ENCODE peak calls at places on chromosomes 4 and X, in six cellular contexts. One of them, this sample, is unnamed.

GRCh38 chr4:106497271-106497670 is 128.7 kb upstream of the GIMD1 start:
- DNase-seq in stomach: no peak
- DNase-seq in lower leg skin: no peak
- DNase-seq in NB4: no peak
- DNase-seq in body of pancreas: no peak
- DNase-seq in esophagus squamous epithelium: no peak
- DNase-seq in this sample: no peak

GRCh38 chr4:182224192-182224850 is 18.9 kb upstream of the TENM3 start:
- DNase-seq in lower leg skin: no peak
- DNase-seq in stomach: no peak
- DNase-seq in esophagus squamous epithelium: no peak
- DNase-seq in body of pancreas: no peak
- DNase-seq in NB4: no peak
- DNase-seq in this sample: no peak

GRCh38 chrX:132953358-132953757 is 5.1 kb downstream of the HS6ST2 start:
- DNase-seq in stomach: no peak
- DNase-seq in body of pancreas: peak; percentile 10
- DNase-seq in esophagus squamous epithelium: no peak
- DNase-seq in lower leg skin: no peak
- DNase-seq in NB4: no peak
- DNase-seq in this sample: no peak

GRCh38 chr4:2407991-2408342 is 10.5 kb downstream of the ZFYVE28 start:
- DNase-seq in lower leg skin: no peak
- DNase-seq in body of pancreas: no peak
- DNase-seq in stomach: no peak
- DNase-seq in esophagus squamous epithelium: no peak
- DNase-seq in NB4: no peak
- DNase-seq in this sample: no peak

GRCh38 chr4:108345862-108346530 is 177.3 kb upstream of the LEF1 start:
- DNase-seq in body of pancreas: no peak
- DNase-seq in esophagus squamous epithelium: no peak
- DNase-seq in stomach: no peak
- DNase-seq in NB4: no peak
- DNase-seq in lower leg skin: no peak
- DNase-seq in this sample: no peak

GRCh38 chrX:39261446-39262147 is 460.3 kb downstream of the MID1IP1 start:
- DNase-seq in NB4: peak; percentile 49
- DNase-seq in stomach: no peak
- DNase-seq in esophagus squamous epithelium: no peak
- DNase-seq in body of pancreas: peak; percentile 4
- DNase-seq in lower leg skin: no peak
- DNase-seq in this sample: no peak

GRCh38 chrX:65451663-65452062 is 82.9 kb downstream of the LAS1L start:
- DNase-seq in NB4: peak; percentile 34
- DNase-seq in stomach: no peak
- DNase-seq in esophagus squamous epithelium: no peak
- DNase-seq in lower leg skin: no peak
- DNase-seq in body of pancreas: no peak
- DNase-seq in this sample: no peak

GRCh38 chr4:41540687-41541086 is 2.7 kb downstream of the LIMCH1 start:
- DNase-seq in NB4: no peak
- DNase-seq in body of pancreas: no peak
- DNase-seq in stomach: no peak
- DNase-seq in esophagus squamous epithelium: no peak
- DNase-seq in lower leg skin: no peak
- DNase-seq in this sample: no peak

GRCh38 chr4:137510866-137511265 is 21.4 kb downstream of the PCDH18 start:
- DNase-seq in NB4: peak; percentile 51
- DNase-seq in lower leg skin: no peak
- DNase-seq in esophagus squamous epithelium: no peak
- DNase-seq in stomach: no peak
- DNase-seq in body of pancreas: peak; percentile 40
- DNase-seq in this sample: no peak

GRCh38 chrX:39630344-39630743 is 467.4 kb downstream of the BCOR start:
- DNase-seq in lower leg skin: no peak
- DNase-seq in NB4: no peak
- DNase-seq in esophagus squamous epithelium: no peak
- DNase-seq in body of pancreas: no peak
- DNase-seq in stomach: no peak
- DNase-seq in this sample: no peak

GRCh38 chrX:13711141-13711540 is 22.2 kb downstream of the RAB9A start:
- DNase-seq in esophagus squamous epithelium: no peak
- DNase-seq in stomach: no peak
- DNase-seq in lower leg skin: no peak
- DNase-seq in NB4: no peak
- DNase-seq in body of pancreas: no peak
- DNase-seq in this sample: no peak

GRCh38 chr4:104447346-104447745 is 47.3 kb downstream of the CXXC4 start:
- DNase-seq in NB4: no peak
- DNase-seq in body of pancreas: no peak
- DNase-seq in esophagus squamous epithelium: no peak
- DNase-seq in lower leg skin: no peak
- DNase-seq in stomach: no peak
- DNase-seq in this sample: no peak

GRCh38 chrX:119899125-119899524 is 3.4 kb downstream of the AKAP14 start:
- DNase-seq in esophagus squamous epithelium: no peak
- DNase-seq in body of pancreas: peak; percentile 3
- DNase-seq in NB4: peak; percentile 89
- DNase-seq in lower leg skin: no peak
- DNase-seq in stomach: no peak
- DNase-seq in this sample: no peak

GRCh38 chrX:55187281-55187680 is 32.9 kb upstream of the PAGE5 start:
- DNase-seq in lower leg skin: no peak
- DNase-seq in stomach: no peak
- DNase-seq in body of pancreas: no peak
- DNase-seq in NB4: no peak
- DNase-seq in esophagus squamous epithelium: no peak
- DNase-seq in this sample: no peak

GRCh38 chrX:83469551-83469950 is 38.5 kb upstream of the POU3F4 start:
- DNase-seq in body of pancreas: peak; percentile 13
- DNase-seq in NB4: peak; percentile 37
- DNase-seq in stomach: peak; percentile 25
- DNase-seq in lower leg skin: no peak
- DNase-seq in esophagus squamous epithelium: no peak
- DNase-seq in this sample: no peak

GRCh38 chr4:147093206-147093605 is 147.5 kb upstream of the TTC29 start:
- DNase-seq in NB4: no peak
- DNase-seq in stomach: no peak
- DNase-seq in esophagus squamous epithelium: no peak
- DNase-seq in body of pancreas: no peak
- DNase-seq in lower leg skin: no peak
- DNase-seq in this sample: no peak

GRCh38 chrX:40383969-40384368 is 196.8 kb upstream of the ATP6AP2 start:
- DNase-seq in stomach: no peak
- DNase-seq in esophagus squamous epithelium: no peak
- DNase-seq in body of pancreas: no peak
- DNase-seq in lower leg skin: no peak
- DNase-seq in NB4: no peak
- DNase-seq in this sample: no peak

GRCh38 chrX:154412468-154412867 is 1.1 kb downstream of the TAFAZZIN start:
- DNase-seq in NB4: peak; percentile 71
- DNase-seq in body of pancreas: no peak
- DNase-seq in esophagus squamous epithelium: no peak
- DNase-seq in stomach: no peak
- DNase-seq in lower leg skin: no peak
- DNase-seq in this sample: peak; percentile 69

GRCh38 chrX:115362334-115363095 is 73.0 kb downstream of the LUZP4 start:
- DNase-seq in lower leg skin: no peak
- DNase-seq in esophagus squamous epithelium: no peak
- DNase-seq in body of pancreas: no peak
- DNase-seq in NB4: peak; percentile 12
- DNase-seq in stomach: no peak
- DNase-seq in this sample: no peak

GRCh38 chr4:88219099-88219498 is 60.7 kb upstream of the ABCG2 start:
- DNase-seq in body of pancreas: peak; percentile 8
- DNase-seq in lower leg skin: no peak
- DNase-seq in esophagus squamous epithelium: no peak
- DNase-seq in NB4: peak; percentile 65
- DNase-seq in stomach: no peak
- DNase-seq in this sample: no peak

GRCh38 chr4:68465058-68465457 is 17.8 kb downstream of the TMPRSS11E start:
- DNase-seq in NB4: no peak
- DNase-seq in lower leg skin: no peak
- DNase-seq in stomach: no peak
- DNase-seq in esophagus squamous epithelium: no peak
- DNase-seq in body of pancreas: no peak
- DNase-seq in this sample: no peak

GRCh38 chrX:79325263-79325958 is 41.7 kb downstream of the ITM2A start:
- DNase-seq in stomach: no peak
- DNase-seq in esophagus squamous epithelium: no peak
- DNase-seq in body of pancreas: no peak
- DNase-seq in lower leg skin: no peak
- DNase-seq in NB4: no peak
- DNase-seq in this sample: no peak

GRCh38 chrX:153781428-153782047 is 697 bp downstream of the SRPK3 start:
- DNase-seq in stomach: no peak
- DNase-seq in body of pancreas: no peak
- DNase-seq in lower leg skin: no peak
- DNase-seq in NB4: no peak
- DNase-seq in esophagus squamous epithelium: no peak
- DNase-seq in this sample: no peak

GRCh38 chrX:65697173-65697572 is 29.7 kb downstream of the MSN start:
- DNase-seq in lower leg skin: no peak
- DNase-seq in stomach: no peak
- DNase-seq in body of pancreas: no peak
- DNase-seq in esophagus squamous epithelium: no peak
- DNase-seq in NB4: peak; percentile 68
- DNase-seq in this sample: no peak

GRCh38 chr4:99120501-99120900 is 23.6 kb downstream of the ADH4 start:
- DNase-seq in lower leg skin: no peak
- DNase-seq in body of pancreas: no peak
- DNase-seq in esophagus squamous epithelium: no peak
- DNase-seq in NB4: no peak
- DNase-seq in stomach: no peak
- DNase-seq in this sample: no peak

GRCh38 chr4:141134051-141134450 is 782 bp upstream of the RNF150 start:
- DNase-seq in stomach: no peak
- DNase-seq in lower leg skin: no peak
- DNase-seq in NB4: no peak
- DNase-seq in esophagus squamous epithelium: no peak
- DNase-seq in body of pancreas: no peak
- DNase-seq in this sample: no peak

GRCh38 chr4:17115546-17115945 is 217.1 kb upstream of the LDB2 start:
- DNase-seq in esophagus squamous epithelium: no peak
- DNase-seq in body of pancreas: no peak
- DNase-seq in stomach: no peak
- DNase-seq in NB4: peak; percentile 11
- DNase-seq in lower leg skin: no peak
- DNase-seq in this sample: no peak

GRCh38 chr4:17111959-17112659 is 213.7 kb upstream of the LDB2 start:
- DNase-seq in body of pancreas: no peak
- DNase-seq in stomach: no peak
- DNase-seq in lower leg skin: no peak
- DNase-seq in esophagus squamous epithelium: no peak
- DNase-seq in NB4: peak; percentile 57
- DNase-seq in this sample: no peak

GRCh38 chr4:17109126-17109525 is 210.7 kb upstream of the LDB2 start:
- DNase-seq in lower leg skin: peak; percentile 31
- DNase-seq in NB4: no peak
- DNase-seq in body of pancreas: no peak
- DNase-seq in esophagus squamous epithelium: no peak
- DNase-seq in stomach: no peak
- DNase-seq in this sample: no peak

DNA sequence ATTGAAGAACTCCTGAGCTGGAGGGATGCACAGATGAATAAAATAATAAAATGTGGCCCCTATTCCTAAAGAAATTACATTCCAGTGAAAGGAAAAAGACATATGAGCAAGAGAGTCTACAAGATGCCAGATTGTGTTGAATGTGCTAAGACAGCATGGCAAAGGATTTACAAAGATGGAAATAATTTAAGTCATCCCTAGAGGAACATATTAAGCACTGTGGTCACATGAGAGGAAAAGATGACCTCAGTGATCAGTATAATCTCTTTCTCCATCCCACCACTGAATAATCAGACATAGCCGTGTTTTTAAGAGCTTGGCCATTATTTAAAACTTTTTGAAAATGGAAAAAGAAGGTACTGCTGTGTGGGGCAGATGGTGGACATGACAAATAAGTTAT is 213.0 kb upstream of the LDB2 start:
- DNase-seq in stomach: no peak
- DNase-seq in NB4: no peak
- DNase-seq in esophagus squamous epithelium: no peak
- DNase-seq in body of pancreas: no peak
- DNase-seq in lower leg skin: no peak
- DNase-seq in this sample: no peak
- TF ChIP-seq POLR2A in stomach: no peak
- TF ChIP-seq POLR2A in NB4: no peak
- TF ChIP-seq POLR2A in esophagus squamous epithelium: no peak
- TF ChIP-seq POLR2A in body of pancreas: no peak
- TF ChIP-seq POLR2A in lower leg skin: no peak
- TF ChIP-seq POLR2A in this sample: no peak

GRCh38 chr4:156475322-156475721 is 496.3 kb downstream of the PDGFC start:
- DNase-seq in esophagus squamous epithelium: no peak
- DNase-seq in NB4: peak; percentile 20
- DNase-seq in stomach: no peak
- DNase-seq in body of pancreas: peak; percentile 8
- DNase-seq in lower leg skin: no peak
- DNase-seq in this sample: no peak
- TF ChIP-seq CTCF in esophagus squamous epithelium: peak; percentile 46
- TF ChIP-seq CTCF in NB4: no peak
- TF ChIP-seq CTCF in stomach: no peak
- TF ChIP-seq CTCF in body of pancreas: peak; percentile 7
- TF ChIP-seq CTCF in lower leg skin: no peak
- TF ChIP-seq CTCF in this sample: no peak

GRCh38 chrX:47302396-47302795 is 68.0 kb upstream of the ZNF157 start:
- DNase-seq in stomach: no peak
- DNase-seq in lower leg skin: no peak
- DNase-seq in NB4: no peak
- DNase-seq in body of pancreas: no peak
- DNase-seq in esophagus squamous epithelium: no peak
- DNase-seq in this sample: no peak
- H3K4me3 ChIP-seq in stomach: no peak overlapping the region
- H3K4me3 ChIP-seq in lower leg skin: no peak overlapping the region
- H3K4me3 ChIP-seq in NB4: no peak overlapping the region
- H3K4me3 ChIP-seq in body of pancreas: no peak overlapping the region
- H3K4me3 ChIP-seq in esophagus squamous epithelium: no peak overlapping the region
- H3K4me3 ChIP-seq in this sample: no peak overlapping the region

GRCh38 chr4:8205241-8205707 is 6.2 kb downstream of the SH3TC1 start:
- DNase-seq in NB4: peak; percentile 72
- DNase-seq in lower leg skin: no peak
- DNase-seq in body of pancreas: no peak
- DNase-seq in esophagus squamous epithelium: no peak
- DNase-seq in stomach: no peak
- DNase-seq in this sample: no peak
- TF ChIP-seq POLR2A in NB4: no peak
- TF ChIP-seq POLR2A in lower leg skin: no peak
- TF ChIP-seq POLR2A in body of pancreas: no peak
- TF ChIP-seq POLR2A in esophagus squamous epithelium: no peak
- TF ChIP-seq POLR2A in stomach: no peak
- TF ChIP-seq POLR2A in this sample: no peak